ENCODE peak calls at places on chromosome 17, in five cellular contexts. W, E, D, G and K are unnamed samples.

GRCh38 chr17:2837147-2837561 is 40.9 kb downstream of the RAP1GAP2 start:
- DNase-seq in W (no peak), E (no peak), D (no peak), G (no peak), K (peak; percentile 54)

GRCh38 chr17:29573871-29574731 is 5.6 kb downstream of the TP53I13 start:
- DNase-seq in W (no peak), E (no peak), D (no peak), G (no peak), K (no peak)

GRCh38 chr17:35889818-35890773 is 9.9 kb upstream of the CCL5 start:
- DNase-seq in W (no peak), E (peak; percentile 52), D (no peak), G (peak; percentile 39), K (no peak)

GRCh38 chr17:30969989-30970680 is 704 bp upstream of the RNF135 start:
- DNase-seq in W (no peak), E (no peak), D (peak; percentile 68), G (peak; percentile 53), K (peak; percentile 81)

GRCh38 chr17:49214665-49215360 is 4.3 kb downstream of the ABI3 start:
- DNase-seq in W (no peak), E (peak; percentile 84), D (no peak), G (no peak), K (no peak)

GRCh38 chr17:57278740-57279387 is 22.5 kb downstream of the MSI2 start:
- DNase-seq in W (no peak), E (no peak), D (no peak), G (no peak), K (no peak)

GRCh38 chr17:50805486-50805885 is 29.9 kb upstream of the WFIKKN2 start:
- DNase-seq in W (no peak), E (no peak), D (no peak), G (no peak), K (no peak)

GRCh38 chr17:17843096-17843495 is 6.3 kb upstream of the SREBF1 start:
- DNase-seq in W (no peak), E (no peak), D (no peak), G (no peak), K (peak; percentile 61)

GRCh38 chr17:67294451-67295199 is 49.6 kb upstream of the HELZ start:
- DNase-seq in W (no peak), E (no peak), D (no peak), G (no peak), K (no peak)

GRCh38 chr17:19867654-19868395 is at the start of gene ULK2:
- DNase-seq in W (no peak), E (peak; percentile 72), D (peak; percentile 83), G (peak; percentile 87), K (peak; percentile 92)

GRCh38 chr17:5619088-5619740 is 34.9 kb upstream of the NLRP1 start:
- DNase-seq in W (peak; percentile 83), E (no peak), D (no peak), G (no peak), K (no peak)

GRCh38 chr17:52064791-52065211 is 93.7 kb downstream of the CA10 start:
- DNase-seq in W (no peak), E (no peak), D (no peak), G (peak; percentile 2), K (no peak)

GRCh38 chr17:50364715-50365114 is 8.3 kb downstream of the MRPL27 start:
- DNase-seq in W (no peak), E (no peak), D (peak; percentile 89), G (peak; percentile 77), K (peak; percentile 84)

GRCh38 chr17:80833952-80834895 is 157.4 kb upstream of the CHMP6 start:
- DNase-seq in W (no peak), E (no peak), D (no peak), G (peak; percentile 97), K (no peak)

GRCh38 chr17:61484174-61484573 is 32.0 kb downstream of the TBX4 start:
- DNase-seq in W (no peak), E (no peak), D (no peak), G (no peak), K (no peak)

GRCh38 chr17:40350410-40351184 is 13.9 kb downstream of the GJD3 start:
- DNase-seq in W (peak; percentile 47), E (no peak), D (peak; percentile 97), G (no peak), K (peak; percentile 71)

GRCh38 chr17:44111777-44112176 is 11.7 kb downstream of the HDAC5 start:
- DNase-seq in W (no peak), E (no peak), D (no peak), G (no peak), K (no peak)

DNA sequence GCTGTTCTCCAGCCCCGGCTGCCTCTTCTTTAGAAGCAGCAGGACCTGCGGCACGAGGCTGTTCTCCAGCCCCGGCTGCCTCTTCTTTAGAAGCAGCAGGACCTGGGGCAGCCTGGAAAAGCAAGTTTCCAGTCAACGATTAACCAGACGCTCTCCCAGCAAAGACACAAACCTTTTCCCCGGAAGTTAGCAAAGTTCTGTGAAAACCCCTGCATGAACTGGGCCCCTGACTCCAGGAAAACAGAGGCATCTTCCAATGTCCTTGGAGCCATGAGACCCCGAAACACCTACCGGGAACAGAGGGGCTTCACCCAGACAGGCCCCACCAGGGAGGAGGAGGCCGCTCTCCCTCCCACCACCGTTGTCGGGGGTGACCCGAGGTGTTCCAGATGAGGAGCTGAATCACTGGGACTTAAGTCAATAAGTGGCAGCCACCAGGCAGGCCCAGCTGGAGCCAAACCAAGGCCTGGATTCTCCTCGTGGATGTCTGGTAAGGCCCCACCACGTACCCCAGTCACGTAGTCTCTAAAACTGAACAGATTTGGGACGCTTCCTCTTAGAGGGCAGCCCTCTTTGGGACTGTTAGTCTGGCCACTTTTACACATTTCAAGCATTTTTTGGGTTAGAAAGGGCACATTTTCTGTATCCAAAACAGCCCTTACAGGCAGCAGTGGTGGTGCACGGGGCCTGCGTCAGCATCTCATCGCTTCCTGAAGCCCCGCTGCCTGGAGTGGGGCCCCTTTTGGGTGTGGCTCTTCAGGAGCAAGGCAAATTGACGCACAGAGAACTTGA is at the start of gene RPH3AL:
- DNase-seq in W (no peak), E (peak; percentile 69), D (peak; percentile 72), G (peak; percentile 20), K (peak; percentile 88)
- H3K4me3 ChIP-seq in W (no peak within 1 kb of the TSS), E (no peak within 1 kb of the TSS), D (no peak within 1 kb of the TSS), G (no peak within 1 kb of the TSS), K (peak within 1 kb of the TSS; percentile 57)

DNA sequence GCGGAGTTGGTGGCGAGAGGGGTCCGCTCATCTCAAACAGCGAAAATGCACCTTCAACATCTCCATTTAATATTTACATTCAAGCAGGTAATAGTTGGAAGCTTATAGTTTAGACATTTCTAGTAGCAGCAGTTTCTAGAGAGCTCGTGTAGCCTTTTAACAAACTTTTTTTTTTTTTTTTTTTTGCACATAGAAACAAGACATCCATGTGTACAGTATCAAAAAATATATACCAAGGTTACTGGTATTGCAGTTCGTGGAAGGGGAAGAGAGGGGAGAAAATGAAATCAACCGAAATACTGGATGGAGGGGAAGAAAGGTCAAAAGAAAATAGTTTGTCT is 6.2 kb downstream of the CBX4 start:
- DNase-seq in W (peak; percentile 7), E (no peak), D (no peak), G (no peak), K (no peak)
- H3K4me1 ChIP-seq in W (peaks cover 93% of the 10 kb centered on the region), E (peaks cover 14% of the 10 kb centered on the region), D (peaks cover 16% of the 10 kb centered on the region), G (peaks cover 6% of the 10 kb centered on the region), K (peaks cover 15% of the 10 kb centered on the region)

GRCh38 chr17:47694818-47695663 is 1.1 kb downstream of the TBKBP1 start:
- DNase-seq in W (peak; percentile 47), E (peak; percentile 55), D (peak; percentile 65), G (peak; percentile 88), K (peak; percentile 88)
- H3K9ac ChIP-seq in W (peak overlapping the region; percentile 89), E (peak overlapping the region; percentile 4), D (peak overlapping the region; percentile 75), G (peak overlapping the region; percentile 95), K (no peak overlapping the region)

GRCh38 chr17:82734987-82735866 is at the start of gene FN3K:
- DNase-seq in W (peak; percentile 80), E (peak; percentile 64), D (peak; percentile 61), G (peak; percentile 73), K (peak; percentile 93)
- H3K4me3 ChIP-seq in W (peak within 1 kb of the TSS; percentile 69), E (peak within 1 kb of the TSS; percentile 81), D (peak within 1 kb of the TSS; percentile 47), G (peak within 1 kb of the TSS; percentile 73), K (peak within 1 kb of the TSS; percentile 86)